ENCODE peak calls at places on chromosomes 5 and 9, in eight cellular contexts. A is thoracic aorta; Z is right atrium auricular region; J is activated T-cell treated with anti-CD3 and anti-CD28 coated beads for 48 hours; H is upper lobe of right lung; M is COR-L47; W is activated CD4-positive, alpha-beta T cell treated with anti-CD3 and anti-CD28 coated beads, Interleukin-2, amount 50 U/mL, for 1 hour; U is NCI-H748 treated with DMSO at 0.1 percent for 48 hours. L is an unnamed sample.

GRCh38 chr5:4295663-4296339 is 700.2 kb downstream of the IRX1 start:
- DNase-seq in A (no peak), Z (no peak), J (no peak), H (no peak), M (no peak), W (no peak), U (peak), L (no peak)

GRCh38 chr5:115351356-115352195 is 55.1 kb upstream of the CCDC112 start:
- DNase-seq in A (no peak), Z (no peak), J (no peak), H (no peak), M (no peak), W (no peak), U (no peak), L (peak)

GRCh38 chr5:135700731-135701130 is 121.9 kb upstream of the CXCL14 start:
- DNase-seq in A (no peak), Z (peak), J (no peak), H (no peak), M (no peak), W (no peak), U (no peak), L (no peak)

GRCh38 chr5:13659391-13659790 is 285.1 kb downstream of the DNAH5 start:
- DNase-seq in A (no peak), Z (no peak), J (no peak), H (no peak), M (no peak), W (no peak), U (no peak), L (peak)

GRCh38 chr9:124258765-124259272 is 1.1 kb downstream of the NEK6 start:
- DNase-seq in A (no peak), Z (no peak), J (no peak), H (no peak), M (no peak), W (no peak), U (no peak), L (peak)

GRCh38 chr5:9332026-9332425 is 213.8 kb downstream of the SEMA5A start:
- DNase-seq in A (no peak), Z (no peak), J (no peak), H (no peak), M (no peak), W (no peak), U (no peak), L (no peak)

GRCh38 chr9:70195456-70195855 is 63.3 kb upstream of the SMC5 start:
- DNase-seq in A (no peak), Z (no peak), J (no peak), H (no peak), M (no peak), W (no peak), U (no peak), L (no peak)

GRCh38 chr5:168128556-168128955 is 162.9 kb upstream of the WWC1 start:
- DNase-seq in A (no peak), Z (no peak), J (no peak), H (no peak), M (no peak), W (no peak), U (no peak), L (no peak)

GRCh38 chr9:127248241-127248640 is 16.3 kb upstream of the GARNL3 start:
- DNase-seq in A (no peak), Z (no peak), J (no peak), H (no peak), M (no peak), W (no peak), U (no peak), L (no peak)

GRCh38 chr5:96734871-96735325 is 72.7 kb downstream of the CAST start:
- DNase-seq in A (no peak), Z (no peak), J (no peak), H (no peak), M (no peak), W (no peak), U (no peak), L (peak)